ENCODE peak calls at places on chromosomes 6 and 20, in seven cellular contexts. T, C, G, F, U, J and D are unnamed samples.

GRCh38 chr20:52972965-52973819 is 1.0 kb downstream of the TSHZ2 start:
- DNase-seq in F (peak), U (no peak), T (peak), C (peak), G (peak), J (no peak), D (no peak)

GRCh38 chr6:106527979-106528378 is 101.3 kb downstream of the RTN4IP1 start:
- DNase-seq in T (no peak), C (no peak), F (peak), J (peak), G (no peak), U (no peak), D (peak)

GRCh38 chr20:52859156-52859887 is 112.8 kb upstream of the TSHZ2 start:
- DNase-seq in U (no peak), F (peak), G (no peak), C (no peak), J (peak), T (no peak), D (no peak)

GRCh38 chr6:150345786-150346185 is 23.0 kb upstream of the IYD start:
- DNase-seq in F (peak), G (no peak), U (no peak), T (no peak), C (no peak), J (peak), D (peak)

GRCh38 chr20:62700261-62700925 is 8.2 kb upstream of the NTSR1 start:
- DNase-seq in U (no peak), T (no peak), F (no peak), G (no peak), J (no peak), C (no peak), D (no peak)

GRCh38 chr6:37142047-37142614 is 27.8 kb upstream of the PIM1 start:
- DNase-seq in G (no peak), C (no peak), J (no peak), F (no peak), T (no peak), U (no peak), D (no peak)

GRCh38 chr6:97322811-97323210 is 39.8 kb upstream of the MMS22L start:
- DNase-seq in U (no peak), J (peak), F (peak), T (no peak), C (no peak), G (no peak), D (peak)

GRCh38 chr6:150689900-150690590 is 90.4 kb downstream of the PLEKHG1 start:
- DNase-seq in C (no peak), T (no peak), F (no peak), U (no peak), J (no peak), G (no peak), D (no peak)

GRCh38 chr6:137806914-137807682 is 60.0 kb upstream of the TNFAIP3 start:
- DNase-seq in U (no peak), J (no peak), C (no peak), G (no peak), F (no peak), T (no peak), D (no peak)

GRCh38 chr6:36120539-36120938 is 9.8 kb upstream of the MAPK13 start:
- DNase-seq in C (no peak), T (no peak), G (peak), J (no peak), U (peak), F (no peak), D (no peak)

GRCh38 chr6:34459899-34460593 is 5.8 kb upstream of the PACSIN1 start:
- DNase-seq in U (peak), T (peak), G (no peak), F (peak), C (no peak), J (peak), D (no peak)

GRCh38 chr20:53047203-53047602 is 75.0 kb downstream of the TSHZ2 start:
- DNase-seq in G (no peak), C (no peak), J (no peak), U (no peak), F (no peak), T (no peak), D (no peak)

GRCh38 chr20:63118786-63119450 is 97.0 kb downstream of the YTHDF1 start:
- DNase-seq in T (no peak), J (no peak), G (no peak), C (no peak), U (no peak), F (no peak), D (no peak)

GRCh38 chr6:43368517-43369160 is 808 bp downstream of the ZNF318 start:
- DNase-seq in C (peak), T (peak), J (peak), F (peak), G (peak), U (peak), D (peak)

GRCh38 chr20:58175836-58176235 is 52.6 kb downstream of the ANKRD60 start:
- DNase-seq in T (no peak), U (no peak), C (no peak), F (no peak), J (no peak), G (no peak), D (no peak)

GRCh38 chr20:13736792-13737191 is 47.9 kb downstream of the ESF1 start:
- DNase-seq in F (peak), U (no peak), J (peak), T (no peak), G (no peak), C (no peak), D (peak)

GRCh38 chr20:57389695-57390603 is 1.2 kb upstream of the RBM38 start:
- DNase-seq in C (peak), U (peak), T (no peak), F (no peak), J (no peak), G (peak), D (no peak)

GRCh38 chr6:68126089-68126749 is 508.9 kb upstream of the ADGRB3 start:
- DNase-seq in F (peak), U (no peak), T (no peak), G (no peak), J (no peak), C (no peak), D (no peak)

GRCh38 chr20:4299250-4299649 is 283.9 kb upstream of the RNF24 start:
- DNase-seq in C (no peak), G (no peak), J (no peak), T (no peak), F (no peak), U (no peak), D (no peak)

GRCh38 chr20:57249073-57249472 is 17.4 kb downstream of the BMP7 start:
- DNase-seq in J (no peak), C (no peak), U (no peak), T (no peak), F (no peak), G (no peak), D (no peak)

GRCh38 chr6:87922947-87923330 is 124.7 kb upstream of the SPACA1 start:
- DNase-seq in J (no peak), C (no peak), U (no peak), T (no peak), F (no peak), G (no peak), D (no peak)

GRCh38 chr20:62585571-62585970 is 56.7 kb upstream of the SLCO4A1 start:
- DNase-seq in F (no peak), G (no peak), T (no peak), C (no peak), U (no peak), J (no peak), D (no peak)

GRCh38 chr6:27188885-27189418 is 58.5 kb upstream of the PRSS16 start:
- DNase-seq in G (peak), C (no peak), J (peak), U (peak), F (peak), T (peak), D (peak)

GRCh38 chr6:27178001-27178730 is 69.3 kb upstream of the PRSS16 start:
- DNase-seq in C (no peak), G (peak), U (peak), F (peak), T (peak), J (peak), D (peak)

GRCh38 chr6:27178860-27179259 is 68.6 kb upstream of the PRSS16 start:
- DNase-seq in T (peak), J (no peak), U (peak), F (no peak), C (no peak), G (no peak), D (no peak)

GRCh38 chr6:27188206-27188884 is 59.2 kb upstream of the PRSS16 start:
- DNase-seq in T (peak), C (peak), J (peak), G (peak), F (peak), U (peak), D (peak)

DNA sequence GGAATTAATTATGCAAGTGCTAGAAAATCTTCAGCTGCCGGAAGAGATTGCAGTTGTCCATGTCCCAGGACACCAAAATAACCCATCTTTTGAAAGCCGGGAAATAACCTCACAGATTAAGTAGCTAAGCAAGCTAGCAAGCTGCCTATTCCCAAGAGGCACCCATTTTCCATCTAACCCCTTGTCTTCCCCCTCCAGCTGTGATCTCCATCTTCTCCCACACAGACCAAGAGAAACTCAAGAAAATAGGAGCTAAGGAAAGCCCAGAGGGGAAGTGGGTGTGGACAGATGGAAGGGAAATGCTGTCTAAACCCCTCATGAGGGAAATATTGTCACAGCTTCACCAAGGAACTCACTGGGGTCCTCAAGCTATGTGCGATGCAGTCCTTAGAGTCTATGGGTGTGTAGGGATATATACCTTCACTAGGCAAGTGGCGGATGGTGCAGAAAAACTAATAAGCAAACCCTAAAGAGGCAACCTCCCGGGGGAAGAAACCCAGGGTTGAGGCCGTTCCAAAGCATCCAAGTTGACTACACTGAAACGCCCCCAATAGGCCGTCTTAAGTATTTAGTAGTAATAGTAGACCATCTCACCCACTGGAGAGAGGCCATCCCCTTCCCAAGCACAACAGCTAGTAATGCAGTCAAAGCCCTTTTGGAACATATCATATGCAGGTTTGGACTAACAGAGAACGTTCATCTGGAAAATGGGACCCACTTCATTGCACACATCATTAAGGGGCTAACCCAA is 64.2 kb upstream of the PRSS16 start:
- DNase-seq in U (no peak), T (no peak), F (no peak), G (no peak), C (no peak), J (no peak), D (no peak)
- TF ChIP-seq CTCF in U (no peak), T (no peak), F (no peak), G (no peak), C (no peak), J (no peak), D (no peak)

GRCh38 chr6:90982051-90982450 is 395.2 kb upstream of the MAP3K7 start:
- DNase-seq in C (no peak), U (no peak), F (no peak), J (no peak), T (no peak), G (no peak), D (no peak)
- TF ChIP-seq CTCF in C (no peak), U (no peak), F (no peak), J (no peak), T (no peak), G (no peak), D (no peak)

DNA sequence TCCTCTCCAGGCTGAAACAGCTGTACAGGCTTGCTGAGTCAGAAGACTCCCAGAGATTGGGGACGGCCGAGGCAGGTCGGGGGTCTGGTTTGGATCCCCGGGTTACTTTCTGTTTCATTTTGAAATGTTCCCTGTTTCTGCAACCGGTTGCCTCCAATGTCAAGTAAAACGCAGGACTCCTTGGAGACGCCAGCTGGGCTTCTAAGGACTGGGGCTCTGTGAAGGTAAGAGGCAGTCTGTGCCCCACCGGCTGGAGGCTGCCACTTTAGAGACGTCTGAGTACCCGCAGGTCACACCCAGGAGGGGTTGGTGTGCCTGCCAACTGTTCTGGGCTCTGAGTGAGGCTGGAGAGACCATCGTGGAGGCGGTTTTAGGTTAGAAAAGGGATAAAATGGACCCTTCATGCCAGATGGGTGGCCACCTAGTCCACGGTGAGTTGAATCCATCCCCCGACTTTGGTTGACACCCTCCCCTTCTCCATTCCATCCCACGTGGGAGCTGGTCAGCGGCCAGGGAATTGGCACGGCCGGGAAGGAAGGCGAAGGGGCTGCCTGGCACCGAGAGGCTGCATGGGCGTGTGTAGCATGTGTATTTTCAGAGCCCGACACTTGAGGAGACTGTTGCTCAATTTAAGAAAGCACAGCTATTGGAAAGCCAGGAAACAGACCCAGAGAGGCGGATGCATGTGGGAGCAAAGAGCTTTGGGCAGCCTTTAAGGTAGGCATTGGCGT is 240.9 kb downstream of the PHACTR1 start:
- DNase-seq in C (peak), T (peak), U (peak), F (peak), J (peak), G (peak), D (peak)
- TF ChIP-seq CTCF in C (no peak), T (no peak), U (no peak), F (no peak), J (no peak), G (no peak), D (peak)

GRCh38 chr6:160129886-160130615 is 8.4 kb downstream of the SLC22A1 start:
- DNase-seq in C (no peak), F (no peak), T (no peak), J (no peak), G (no peak), U (no peak), D (no peak)
- TF ChIP-seq CTCF in C (no peak), F (no peak), T (no peak), J (no peak), G (no peak), U (no peak), D (no peak)

GRCh38 chr6:117344444-117345291 is 79.3 kb downstream of the VGLL2 start:
- DNase-seq in F (no peak), G (no peak), T (no peak), C (no peak), U (no peak), J (no peak), D (no peak)

GRCh38 chr6:117351521-117351920 is 74.2 kb downstream of the ROS1 start:
- DNase-seq in F (no peak), U (no peak), J (no peak), G (no peak), T (no peak), C (no peak), D (no peak)

GRCh38 chr6:117345292-117345610 is 79.9 kb downstream of the VGLL2 start:
- DNase-seq in J (no peak), C (no peak), U (no peak), T (no peak), F (no peak), G (no peak), D (no peak)

GRCh38 chr6:117346142-117346930 is 79.4 kb downstream of the ROS1 start:
- DNase-seq in G (no peak), U (no peak), F (peak), J (peak), C (no peak), T (no peak), D (peak)
- TF ChIP-seq CTCF in G (peak), U (peak), F (peak), J (peak), C (no peak), T (peak), D (peak)

GRCh38 chr20:41357424-41358163 is 9.0 kb downstream of the EMILIN3 start:
- DNase-seq in J (no peak), F (no peak), G (no peak), T (no peak), C (no peak), U (no peak), D (no peak)
- TF ChIP-seq CTCF in J (no peak), F (no peak), G (no peak), T (peak), C (no peak), U (no peak), D (peak)

DNA sequence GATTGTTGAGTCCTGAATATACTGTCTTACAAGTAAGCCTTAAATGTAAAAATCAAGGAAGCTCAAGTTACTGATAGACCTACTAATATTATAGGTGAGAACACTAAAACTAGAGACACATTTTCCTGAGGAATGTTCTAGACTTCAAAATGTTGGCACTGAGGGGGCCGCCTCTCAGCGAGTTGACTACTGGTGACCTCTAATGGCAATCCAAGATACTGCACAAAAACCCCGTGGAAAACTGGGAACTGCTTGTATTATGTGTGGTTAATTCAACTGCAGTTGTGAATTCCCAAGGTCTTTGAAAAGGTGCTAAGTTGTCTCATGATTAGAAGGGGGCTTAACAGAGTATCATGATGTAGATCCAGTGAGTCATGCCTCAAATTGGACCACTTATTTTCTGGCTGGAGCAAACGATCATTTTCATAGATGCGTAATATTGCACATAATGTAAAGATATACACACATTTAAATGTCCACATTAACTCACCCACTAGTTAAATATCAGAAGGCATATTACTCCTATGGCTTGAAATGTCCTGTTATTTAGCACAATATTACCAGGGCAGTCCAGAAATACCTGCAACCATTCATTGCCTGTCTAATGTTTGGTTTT is 336.2 kb downstream of the FOXA2 start:
- DNase-seq in F (peak), T (peak), G (no peak), J (no peak), U (peak), C (no peak), D (no peak)
- TF ChIP-seq CTCF in F (peak), T (peak), G (peak), J (no peak), U (no peak), C (no peak), D (peak)